ENCODE peak calls at places on chromosome 11, in eight cellular contexts. One of them, this sample, is unnamed.

GRCh38 chr11:133977067-133977681 is 20.4 kb upstream of the IGSF9B start:
- DNase-seq in endothelial cell of umbilical vein: no peak
- DNase-seq in suprapubic skin: no peak
- DNase-seq in esophagus muscularis mucosa: no peak
- DNase-seq in prostate gland: no peak
- DNase-seq in upper lobe of left lung: no peak
- DNase-seq in stomach: no peak
- DNase-seq in HCT116: no peak
- DNase-seq in this sample: peak; percentile 78

GRCh38 chr11:127627629-127628462 is 627.3 kb upstream of the KIRREL3 start:
- DNase-seq in endothelial cell of umbilical vein: no peak
- DNase-seq in suprapubic skin: no peak
- DNase-seq in esophagus muscularis mucosa: no peak
- DNase-seq in prostate gland: peak; percentile 21
- DNase-seq in upper lobe of left lung: no peak
- DNase-seq in stomach: no peak
- DNase-seq in HCT116: no peak
- DNase-seq in this sample: no peak

GRCh38 chr11:77074205-77074604 is 7.4 kb downstream of the CAPN5 start:
- DNase-seq in endothelial cell of umbilical vein: no peak
- DNase-seq in suprapubic skin: no peak
- DNase-seq in esophagus muscularis mucosa: no peak
- DNase-seq in prostate gland: no peak
- DNase-seq in upper lobe of left lung: no peak
- DNase-seq in stomach: peak; percentile 49
- DNase-seq in HCT116: no peak
- DNase-seq in this sample: no peak

GRCh38 chr11:12270817-12271216 is 106.6 kb upstream of the PARVA start:
- DNase-seq in endothelial cell of umbilical vein: no peak
- DNase-seq in suprapubic skin: no peak
- DNase-seq in esophagus muscularis mucosa: no peak
- DNase-seq in prostate gland: no peak
- DNase-seq in upper lobe of left lung: no peak
- DNase-seq in stomach: no peak
- DNase-seq in HCT116: no peak
- DNase-seq in this sample: no peak

GRCh38 chr11:57116654-57117053 is 65.1 kb upstream of the LRRC55 start:
- DNase-seq in endothelial cell of umbilical vein: peak; percentile 57
- DNase-seq in suprapubic skin: no peak
- DNase-seq in esophagus muscularis mucosa: no peak
- DNase-seq in prostate gland: no peak
- DNase-seq in upper lobe of left lung: no peak
- DNase-seq in stomach: peak; percentile 29
- DNase-seq in HCT116: peak; percentile 19
- DNase-seq in this sample: no peak

GRCh38 chr11:9459573-9460321 is 1.1 kb upstream of the ZNF143 start:
- DNase-seq in endothelial cell of umbilical vein: peak; percentile 70
- DNase-seq in suprapubic skin: no peak
- DNase-seq in esophagus muscularis mucosa: no peak
- DNase-seq in prostate gland: peak; percentile 12
- DNase-seq in upper lobe of left lung: peak; percentile 82
- DNase-seq in stomach: no peak
- DNase-seq in HCT116: peak; percentile 22
- DNase-seq in this sample: no peak

GRCh38 chr11:469684-470667 is 19.9 kb downstream of the PTDSS2 start:
- DNase-seq in endothelial cell of umbilical vein: peak; percentile 90
- DNase-seq in suprapubic skin: peak; percentile 84
- DNase-seq in esophagus muscularis mucosa: no peak
- DNase-seq in prostate gland: peak; percentile 82
- DNase-seq in upper lobe of left lung: peak; percentile 86
- DNase-seq in stomach: peak; percentile 63
- DNase-seq in HCT116: no peak
- DNase-seq in this sample: no peak

GRCh38 chr11:125280646-125281045 is 116.1 kb downstream of the PKNOX2 start:
- DNase-seq in endothelial cell of umbilical vein: no peak
- DNase-seq in suprapubic skin: no peak
- DNase-seq in esophagus muscularis mucosa: no peak
- DNase-seq in prostate gland: no peak
- DNase-seq in upper lobe of left lung: no peak
- DNase-seq in stomach: no peak
- DNase-seq in HCT116: no peak
- DNase-seq in this sample: no peak

GRCh38 chr11:124320097-124320496 is at the start of gene OR8D2:
- DNase-seq in endothelial cell of umbilical vein: no peak
- DNase-seq in suprapubic skin: no peak
- DNase-seq in esophagus muscularis mucosa: no peak
- DNase-seq in prostate gland: no peak
- DNase-seq in upper lobe of left lung: no peak
- DNase-seq in stomach: no peak
- DNase-seq in HCT116: no peak
- DNase-seq in this sample: no peak

GRCh38 chr11:19679952-19680823 is 32.4 kb upstream of the NAV2 start:
- DNase-seq in endothelial cell of umbilical vein: peak; percentile 98
- DNase-seq in suprapubic skin: peak; percentile 91
- DNase-seq in esophagus muscularis mucosa: peak; percentile 97
- DNase-seq in prostate gland: peak; percentile 77
- DNase-seq in upper lobe of left lung: no peak
- DNase-seq in stomach: peak; percentile 68
- DNase-seq in HCT116: peak; percentile 75
- DNase-seq in this sample: no peak

GRCh38 chr11:108734956-108735559 is 70.2 kb downstream of the DDX10 start:
- DNase-seq in endothelial cell of umbilical vein: peak; percentile 44
- DNase-seq in suprapubic skin: no peak
- DNase-seq in esophagus muscularis mucosa: no peak
- DNase-seq in prostate gland: no peak
- DNase-seq in upper lobe of left lung: no peak
- DNase-seq in stomach: no peak
- DNase-seq in HCT116: peak; percentile 8
- DNase-seq in this sample: no peak

GRCh38 chr11:106105986-106106385 is 28.5 kb downstream of the AASDHPPT start:
- DNase-seq in endothelial cell of umbilical vein: no peak
- DNase-seq in suprapubic skin: no peak
- DNase-seq in esophagus muscularis mucosa: no peak
- DNase-seq in prostate gland: no peak
- DNase-seq in upper lobe of left lung: no peak
- DNase-seq in stomach: no peak
- DNase-seq in HCT116: no peak
- DNase-seq in this sample: no peak

GRCh38 chr11:31806186-31806943 is 4.8 kb downstream of the PAX6 start:
- DNase-seq in endothelial cell of umbilical vein: no peak
- DNase-seq in suprapubic skin: no peak
- DNase-seq in esophagus muscularis mucosa: peak; percentile 50
- DNase-seq in prostate gland: no peak
- DNase-seq in upper lobe of left lung: peak; percentile 67
- DNase-seq in stomach: no peak
- DNase-seq in HCT116: no peak
- DNase-seq in this sample: no peak

DNA sequence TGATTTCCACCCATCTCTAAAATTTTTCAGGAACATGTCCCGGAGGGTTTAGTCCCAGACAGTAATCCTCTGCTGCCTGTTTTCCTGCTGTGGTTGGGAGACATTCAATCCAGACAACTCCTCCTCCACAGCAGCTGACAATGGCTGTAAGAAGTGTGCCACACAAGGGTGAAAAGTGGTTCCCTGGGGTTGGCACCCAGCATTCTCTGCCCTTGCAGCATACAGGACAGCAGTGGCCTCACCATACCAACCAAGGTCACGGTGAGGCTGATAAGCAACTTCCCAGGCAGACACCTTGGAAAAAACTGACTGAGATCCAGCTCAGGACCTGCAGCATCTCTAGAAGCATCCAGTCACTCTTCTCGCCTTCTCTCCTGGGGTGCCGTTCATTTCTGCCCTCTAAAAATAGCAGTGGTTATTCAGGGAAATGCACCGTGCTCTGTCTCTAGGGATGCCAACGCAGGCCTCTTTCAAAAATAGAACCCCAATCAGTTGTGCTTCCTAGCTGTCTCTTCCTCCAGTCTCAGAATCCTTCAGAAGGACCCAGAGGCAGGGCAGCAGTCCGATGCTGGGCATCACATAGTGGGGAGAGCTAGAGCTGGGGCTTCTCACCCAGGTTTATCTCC is 241.0 kb downstream of the TENM4 start:
- DNase-seq in endothelial cell of umbilical vein: no peak
- DNase-seq in suprapubic skin: no peak
- DNase-seq in esophagus muscularis mucosa: no peak
- DNase-seq in prostate gland: no peak
- DNase-seq in upper lobe of left lung: no peak
- DNase-seq in stomach: no peak
- DNase-seq in HCT116: no peak
- DNase-seq in this sample: no peak
- TF ChIP-seq POLR2AphosphoS5 in endothelial cell of umbilical vein: no peak
- TF ChIP-seq POLR2AphosphoS5 in suprapubic skin: no peak
- TF ChIP-seq POLR2AphosphoS5 in esophagus muscularis mucosa: no peak
- TF ChIP-seq POLR2AphosphoS5 in prostate gland: no peak
- TF ChIP-seq POLR2AphosphoS5 in upper lobe of left lung: no peak
- TF ChIP-seq POLR2AphosphoS5 in stomach: no peak
- TF ChIP-seq POLR2AphosphoS5 in HCT116: no peak
- TF ChIP-seq POLR2AphosphoS5 in this sample: no peak

DNA sequence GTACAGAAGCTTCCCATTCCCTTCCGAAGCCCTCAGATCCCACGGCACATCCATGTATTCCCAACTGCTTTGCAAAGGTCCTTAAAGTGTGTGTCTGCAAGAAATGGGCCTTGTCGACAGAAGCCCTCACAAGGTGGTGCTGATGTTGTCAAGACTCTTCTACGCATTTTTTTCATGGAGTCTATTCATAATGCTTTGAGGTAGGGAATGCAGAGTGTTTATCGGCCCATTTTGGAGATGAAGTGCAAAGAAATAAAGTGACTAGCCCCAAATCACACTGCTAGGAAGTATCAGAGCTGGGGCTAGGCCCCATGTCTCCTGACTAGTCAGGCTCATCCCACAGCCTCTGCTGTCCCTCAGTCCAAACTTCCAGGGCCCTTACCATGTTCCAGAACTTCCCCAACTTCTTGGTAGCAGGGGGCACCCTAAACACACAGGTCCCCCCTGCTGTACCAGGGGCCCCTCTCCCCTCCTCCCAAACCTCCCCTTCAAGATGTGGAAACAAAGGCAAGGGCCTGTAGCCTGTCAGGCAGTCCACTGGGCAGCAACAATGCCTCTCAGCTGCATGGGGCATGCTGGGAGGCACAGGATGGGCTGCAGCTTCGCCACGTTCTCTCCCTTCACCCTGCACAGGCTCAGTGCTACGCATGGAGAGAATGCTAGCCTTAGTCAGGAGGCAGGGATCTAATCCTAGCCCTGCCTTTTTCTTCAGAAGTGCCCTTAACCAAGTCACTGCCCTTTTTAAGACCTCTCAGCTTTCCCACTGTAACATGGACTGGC is 7.8 kb downstream of the IL18BP start:
- DNase-seq in endothelial cell of umbilical vein: no peak
- DNase-seq in suprapubic skin: no peak
- DNase-seq in esophagus muscularis mucosa: no peak
- DNase-seq in prostate gland: no peak
- DNase-seq in upper lobe of left lung: no peak
- DNase-seq in stomach: no peak
- DNase-seq in HCT116: no peak
- DNase-seq in this sample: no peak
- TF ChIP-seq POLR2AphosphoS5 in endothelial cell of umbilical vein: no peak
- TF ChIP-seq POLR2AphosphoS5 in suprapubic skin: no peak
- TF ChIP-seq POLR2AphosphoS5 in esophagus muscularis mucosa: no peak
- TF ChIP-seq POLR2AphosphoS5 in prostate gland: no peak
- TF ChIP-seq POLR2AphosphoS5 in upper lobe of left lung: no peak
- TF ChIP-seq POLR2AphosphoS5 in stomach: no peak
- TF ChIP-seq POLR2AphosphoS5 in HCT116: peak; percentile 18
- TF ChIP-seq POLR2AphosphoS5 in this sample: no peak

GRCh38 chr11:3126901-3127691 is 38.0 kb downstream of the OSBPL5 start:
- DNase-seq in endothelial cell of umbilical vein: no peak
- DNase-seq in suprapubic skin: peak; percentile 78
- DNase-seq in esophagus muscularis mucosa: no peak
- DNase-seq in prostate gland: no peak
- DNase-seq in upper lobe of left lung: peak; percentile 66
- DNase-seq in stomach: no peak
- DNase-seq in HCT116: no peak
- DNase-seq in this sample: no peak
- TF ChIP-seq POLR2AphosphoS5 in endothelial cell of umbilical vein: no peak
- TF ChIP-seq POLR2AphosphoS5 in suprapubic skin: no peak
- TF ChIP-seq POLR2AphosphoS5 in esophagus muscularis mucosa: no peak
- TF ChIP-seq POLR2AphosphoS5 in prostate gland: no peak
- TF ChIP-seq POLR2AphosphoS5 in upper lobe of left lung: no peak
- TF ChIP-seq POLR2AphosphoS5 in stomach: no peak
- TF ChIP-seq POLR2AphosphoS5 in HCT116: no peak
- TF ChIP-seq POLR2AphosphoS5 in this sample: no peak

DNA sequence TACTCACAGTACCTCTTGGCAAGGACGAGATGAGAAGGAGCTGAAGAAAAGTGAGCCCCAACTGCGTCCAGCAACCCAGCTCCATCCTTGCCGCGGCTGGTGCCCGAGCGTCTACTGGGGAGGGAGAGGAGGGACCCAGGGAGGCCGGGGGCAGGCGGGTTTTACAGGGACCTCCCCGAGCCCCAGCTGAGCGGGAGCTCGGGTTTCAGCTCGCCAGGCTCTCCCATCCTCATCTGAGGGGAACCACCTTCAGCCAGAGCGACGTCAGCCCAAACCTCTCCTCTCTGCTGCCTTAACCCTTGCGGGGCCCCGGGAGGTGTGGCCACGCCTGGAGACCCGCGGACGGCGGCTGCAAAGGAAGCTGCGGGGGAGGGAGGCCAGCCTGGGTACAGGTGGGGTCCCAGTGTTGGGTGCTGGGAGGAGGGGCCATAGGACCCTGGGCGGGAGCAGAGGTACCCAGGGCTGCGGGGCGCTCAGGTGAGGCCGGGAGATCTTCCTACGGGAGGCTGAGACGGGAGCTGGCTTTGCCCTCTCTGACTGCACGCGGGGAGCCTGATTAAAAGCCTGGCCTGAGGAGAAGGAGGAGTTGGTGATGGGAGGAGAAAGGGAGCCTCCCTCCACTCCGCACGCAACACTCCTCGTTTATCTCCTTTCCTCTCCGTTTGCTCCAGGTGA is at the start of gene PAMR1:
- DNase-seq in endothelial cell of umbilical vein: no peak
- DNase-seq in suprapubic skin: peak; percentile 81
- DNase-seq in esophagus muscularis mucosa: peak; percentile 92
- DNase-seq in prostate gland: peak; percentile 28
- DNase-seq in upper lobe of left lung: peak; percentile 65
- DNase-seq in stomach: peak; percentile 33
- DNase-seq in HCT116: no peak
- DNase-seq in this sample: peak; percentile 21
- TF ChIP-seq POLR2AphosphoS5 in endothelial cell of umbilical vein: no peak
- TF ChIP-seq POLR2AphosphoS5 in suprapubic skin: no peak
- TF ChIP-seq POLR2AphosphoS5 in esophagus muscularis mucosa: no peak
- TF ChIP-seq POLR2AphosphoS5 in prostate gland: no peak
- TF ChIP-seq POLR2AphosphoS5 in upper lobe of left lung: no peak
- TF ChIP-seq POLR2AphosphoS5 in stomach: no peak
- TF ChIP-seq POLR2AphosphoS5 in HCT116: no peak
- TF ChIP-seq POLR2AphosphoS5 in this sample: no peak

DNA sequence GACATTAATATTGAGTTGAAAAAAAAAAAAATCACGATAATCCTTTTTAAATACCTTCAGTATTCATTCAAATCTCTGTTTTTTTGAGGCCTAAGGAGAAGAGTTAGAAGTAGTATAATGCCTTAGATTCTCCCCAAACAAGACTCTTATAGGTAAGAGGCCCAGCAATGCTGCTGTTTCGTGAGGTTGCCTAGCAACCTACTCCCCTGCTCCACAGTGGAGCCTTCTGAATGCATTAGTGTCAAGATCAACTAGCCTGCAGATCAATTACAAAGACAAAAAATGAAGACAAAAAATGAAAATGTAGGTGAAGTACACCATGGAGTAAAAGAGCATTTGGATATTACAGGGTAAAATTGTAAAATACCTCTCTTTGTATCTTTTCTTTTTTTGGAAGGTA is 229.8 kb upstream of the LUZP2 start:
- DNase-seq in endothelial cell of umbilical vein: no peak
- DNase-seq in suprapubic skin: no peak
- DNase-seq in esophagus muscularis mucosa: no peak
- DNase-seq in prostate gland: no peak
- DNase-seq in upper lobe of left lung: no peak
- DNase-seq in stomach: no peak
- DNase-seq in HCT116: no peak
- DNase-seq in this sample: no peak
- TF ChIP-seq POLR2AphosphoS5 in endothelial cell of umbilical vein: no peak
- TF ChIP-seq POLR2AphosphoS5 in suprapubic skin: no peak
- TF ChIP-seq POLR2AphosphoS5 in esophagus muscularis mucosa: no peak
- TF ChIP-seq POLR2AphosphoS5 in prostate gland: no peak
- TF ChIP-seq POLR2AphosphoS5 in upper lobe of left lung: no peak
- TF ChIP-seq POLR2AphosphoS5 in stomach: no peak
- TF ChIP-seq POLR2AphosphoS5 in HCT116: no peak
- TF ChIP-seq POLR2AphosphoS5 in this sample: no peak